ENCODE peak calls at places on chromosome 14, in seven cellular contexts. T is T-helper 2 cell; I is stimulated activated CD8-positive, alpha-beta memory T cell treated with anti-CD3 and anti-CD28 coated beads, Interleukin-4, amount 100 ng/mL, for 1 hour; F is HFF-Myc; B is NCI-H2081; L is pulmonary artery endothelial cell; W is occipital lobe. N is an unnamed sample.
A peak's percentile ranks its signal among the peaks of the same experiment; 100 is the strongest.

GRCh38 chr14:54362089-54362504 is 34.7 kb upstream of the CDKN3 start:
- DNase-seq in B (no peak), W (no peak), L (no peak), F (no peak), T (no peak), I (no peak), N (no peak)

GRCh38 chr14:68549057-68549421 is 243.8 kb downstream of the ZFP36L1 start:
- DNase-seq in I (no peak), F (no peak), B (no peak), W (no peak), T (no peak), L (no peak), N (no peak)

GRCh38 chr14:93965287-93965821 is 11.0 kb downstream of the ASB2 start:
- DNase-seq in W (no peak), T (no peak), F (no peak), L (no peak), I (no peak), B (no peak), N (no peak)

GRCh38 chr14:72479471-72479931 is 414.4 kb downstream of the DPF3 start:
- DNase-seq in W (no peak), B (no peak), L (no peak), T (no peak), I (no peak), F (no peak), N (no peak)

GRCh38 chr14:56081139-56081538 is 37.1 kb upstream of the PELI2 start:
- DNase-seq in I (no peak), T (no peak), W (no peak), F (no peak), L (no peak), B (no peak), N (no peak)

GRCh38 chr14:101962503-101962874 is 1.9 kb upstream of the DYNC1H1 start:
- DNase-seq in B (peak; percentile 91), W (peak; percentile 30), F (peak; percentile 84), L (no peak), T (no peak), I (no peak), N (peak; percentile 96)

GRCh38 chr14:24513009-24513408 is 4.9 kb upstream of the CMA1 start:
- DNase-seq in L (no peak), T (no peak), B (no peak), F (no peak), I (no peak), W (no peak), N (no peak)

GRCh38 chr14:56659964-56660551 is 80.5 kb downstream of the TMEM260 start:
- DNase-seq in F (peak; percentile 27), I (no peak), T (no peak), B (peak; percentile 73), W (no peak), L (peak; percentile 29), N (no peak)

GRCh38 chr14:104048758-104049496 is 36.6 kb upstream of the ASPG start:
- DNase-seq in W (no peak), L (no peak), B (no peak), I (no peak), T (no peak), F (no peak), N (no peak)

GRCh38 chr14:101074124-101075024 is 170.9 kb upstream of the RTL1 start:
- DNase-seq in I (no peak), L (no peak), W (no peak), B (no peak), T (no peak), F (no peak), N (no peak)

GRCh38 chr14:87231336-87232026 is 761.5 kb downstream of the GALC start:
- DNase-seq in L (no peak), T (no peak), I (no peak), B (no peak), W (no peak), F (no peak), N (no peak)

GRCh38 chr14:54640480-54640879 is 73.6 kb downstream of the SAMD4A start:
- DNase-seq in L (no peak), I (no peak), F (no peak), B (no peak), T (no peak), W (no peak), N (no peak)

GRCh38 chr14:105021656-105022275 is 883 bp upstream of the CDCA4 start:
- DNase-seq in L (no peak), T (no peak), B (peak; percentile 85), W (no peak), F (no peak), I (no peak), N (peak; percentile 51)

GRCh38 chr14:99239661-99240092 is 32.3 kb downstream of the BCL11B start:
- DNase-seq in L (no peak), I (no peak), T (no peak), B (no peak), F (no peak), W (no peak), N (no peak)

GRCh38 chr14:46381674-46382073 is 269.9 kb downstream of the RPL10L start:
- DNase-seq in T (no peak), L (no peak), B (no peak), W (no peak), I (no peak), F (no peak), N (no peak)

GRCh38 chr14:101977311-101978071 is 13.1 kb downstream of the DYNC1H1 start:
- DNase-seq in L (no peak), B (no peak), I (no peak), W (no peak), T (no peak), F (no peak), N (no peak)

GRCh38 chr14:103550451-103551337 is 11.8 kb downstream of the BAG5 start:
- DNase-seq in B (no peak), I (no peak), W (no peak), F (no peak), L (no peak), T (no peak), N (no peak)

GRCh38 chr14:103121846-103122577 is 1.2 kb upstream of the TNFAIP2 start:
- DNase-seq in W (no peak), T (no peak), I (no peak), F (no peak), B (peak; percentile 96), L (peak; percentile 45), N (peak; percentile 97)

GRCh38 chr14:104137297-104138097 is 890 bp upstream of the KIF26A start:
- DNase-seq in F (no peak), B (peak; percentile 24), T (peak; percentile 48), W (no peak), L (no peak), I (peak; percentile 5), N (peak; percentile 88)

GRCh38 chr14:23030936-23031335 is 3.8 kb downstream of the PSMB5 start:
- DNase-seq in W (no peak), I (no peak), L (no peak), T (no peak), F (no peak), B (no peak), N (no peak)

GRCh38 chr14:99212199-99212598 is 59.8 kb downstream of the BCL11B start:
- DNase-seq in T (no peak), B (no peak), W (no peak), F (no peak), I (no peak), L (no peak), N (no peak)

GRCh38 chr14:70213721-70214282 is 25.1 kb upstream of the SLC8A3 start:
- DNase-seq in B (no peak), F (no peak), I (no peak), L (no peak), W (no peak), T (no peak), N (no peak)

GRCh38 chr14:82872494-82872893 is 1338.8 kb upstream of the SEL1L start:
- DNase-seq in T (no peak), I (no peak), B (no peak), F (no peak), L (no peak), W (no peak), N (peak; percentile 40)

GRCh38 chr14:85399196-85399595 is 130.7 kb upstream of the FLRT2 start:
- DNase-seq in T (no peak), F (no peak), I (no peak), W (no peak), L (no peak), B (no peak), N (no peak)

N was measured in BE2C.